ENCODE peak calls at places on chromosomes 7 and 10, in six cellular contexts. V, J, D, L, T and H are unnamed samples.

GRCh38 chr10:79927111-79927828 is 21.6 kb downstream of the SFTPD start:
- DNase-seq in T (peak; percentile 34), L (no peak), J (no peak), V (no peak), D (no peak), H (no peak)

GRCh38 chr10:102831322-102832071 is 5.7 kb downstream of the CYP17A1 start:
- DNase-seq in V (no peak), J (no peak), L (no peak), T (no peak), D (no peak), H (no peak)

GRCh38 chr7:891805-892204 is 15.5 kb downstream of the GET4 start:
- DNase-seq in L (no peak), V (no peak), T (no peak), D (no peak), J (no peak), H (no peak)

GRCh38 chr10:102781089-102781920 is 37.6 kb downstream of the WBP1L start:
- DNase-seq in D (no peak), L (no peak), J (no peak), V (peak; percentile 63), T (no peak), H (peak; percentile 38)

GRCh38 chr7:36644625-36645422 is 79.5 kb downstream of the AOAH start:
- DNase-seq in D (no peak), T (peak; percentile 67), J (no peak), V (no peak), L (no peak), H (peak; percentile 21)

GRCh38 chr10:51960494-51960895 is 261.1 kb upstream of the CSTF2T start:
- DNase-seq in T (peak; percentile 41), V (peak; percentile 22), L (peak; percentile 4), D (no peak), J (no peak), H (peak; percentile 78)

GRCh38 chr10:100370976-100371706 is 24.1 kb downstream of the SCD start:
- DNase-seq in V (peak; percentile 89), L (peak; percentile 63), D (no peak), T (peak; percentile 88), J (peak; percentile 20), H (peak; percentile 74)

GRCh38 chr10:89164080-89164479 is 43.0 kb downstream of the CH25H start:
- DNase-seq in T (no peak), L (no peak), J (no peak), V (no peak), D (no peak), H (no peak)